ENCODE peak calls at places on chromosomes 1 and 21, in seven cellular contexts. One of them, this sample, is unnamed.

GRCh38 chr1:200343874-200344273 is 66.0 kb downstream of the ZNF281 start:
- DNase-seq in MM.1S: peak; percentile 91
- DNase-seq in GM23338: no peak
- DNase-seq in GM23248: no peak
- DNase-seq in PC-3: no peak
- DNase-seq in HCT116: no peak
- DNase-seq in hepatocyte: no peak
- DNase-seq in this sample: no peak

GRCh38 chr1:51850420-51851297 is 27.9 kb downstream of the NRDC start:
- DNase-seq in GM23338: no peak
- DNase-seq in hepatocyte: no peak
- DNase-seq in MM.1S: no peak
- DNase-seq in PC-3: no peak
- DNase-seq in HCT116: no peak
- DNase-seq in GM23248: no peak
- DNase-seq in this sample: no peak

GRCh38 chr1:220877348-220878095 is 1.7 kb upstream of the HLX start:
- DNase-seq in hepatocyte: no peak
- DNase-seq in GM23338: peak; percentile 65
- DNase-seq in PC-3: no peak
- DNase-seq in HCT116: no peak
- DNase-seq in MM.1S: no peak
- DNase-seq in GM23248: no peak
- DNase-seq in this sample: peak; percentile 31

GRCh38 chr1:205510308-205510950 is 6.0 kb downstream of the CDK18 start:
- DNase-seq in PC-3: no peak
- DNase-seq in MM.1S: no peak
- DNase-seq in GM23248: no peak
- DNase-seq in hepatocyte: no peak
- DNase-seq in GM23338: no peak
- DNase-seq in HCT116: no peak
- DNase-seq in this sample: no peak

GRCh38 chr1:211369640-211370039 is 43.0 kb downstream of the TRAF5 start:
- DNase-seq in GM23338: no peak
- DNase-seq in hepatocyte: no peak
- DNase-seq in GM23248: no peak
- DNase-seq in MM.1S: no peak
- DNase-seq in HCT116: no peak
- DNase-seq in PC-3: no peak
- DNase-seq in this sample: peak; percentile 4

GRCh38 chr1:180150982-180151381 is 3.7 kb upstream of the QSOX1 start:
- DNase-seq in GM23338: no peak
- DNase-seq in MM.1S: no peak
- DNase-seq in GM23248: peak; percentile 36
- DNase-seq in HCT116: no peak
- DNase-seq in PC-3: peak; percentile 35
- DNase-seq in hepatocyte: no peak
- DNase-seq in this sample: no peak

GRCh38 chr1:92485374-92486250 is 1.1 kb downstream of the GFI1 start:
- DNase-seq in MM.1S: peak; percentile 96
- DNase-seq in GM23338: peak; percentile 84
- DNase-seq in PC-3: no peak
- DNase-seq in GM23248: peak; percentile 36
- DNase-seq in hepatocyte: peak; percentile 66
- DNase-seq in HCT116: peak; percentile 51
- DNase-seq in this sample: peak; percentile 81

GRCh38 chr1:230284891-230285290 is 141.2 kb downstream of the PGBD5 start:
- DNase-seq in GM23248: no peak
- DNase-seq in PC-3: no peak
- DNase-seq in GM23338: no peak
- DNase-seq in MM.1S: no peak
- DNase-seq in HCT116: no peak
- DNase-seq in hepatocyte: no peak
- DNase-seq in this sample: no peak

GRCh38 chr1:178644308-178645120 is 80.5 kb upstream of the RALGPS2 start:
- DNase-seq in GM23338: no peak
- DNase-seq in HCT116: no peak
- DNase-seq in GM23248: no peak
- DNase-seq in hepatocyte: peak; percentile 54
- DNase-seq in MM.1S: peak; percentile 18
- DNase-seq in PC-3: no peak
- DNase-seq in this sample: no peak

GRCh38 chr21:46096596-46096981 is 1.3 kb upstream of the COL6A2 start:
- DNase-seq in PC-3: no peak
- DNase-seq in MM.1S: no peak
- DNase-seq in GM23338: no peak
- DNase-seq in hepatocyte: no peak
- DNase-seq in GM23248: no peak
- DNase-seq in HCT116: no peak
- DNase-seq in this sample: no peak

GRCh38 chr21:46098303-46099141 is 610 bp downstream of the COL6A2 start:
- DNase-seq in MM.1S: no peak
- DNase-seq in GM23248: peak; percentile 47
- DNase-seq in PC-3: no peak
- DNase-seq in hepatocyte: peak; percentile 37
- DNase-seq in HCT116: no peak
- DNase-seq in GM23338: peak; percentile 62
- DNase-seq in this sample: peak; percentile 37

GRCh38 chr21:46095814-46096595 is 1.9 kb upstream of the COL6A2 start:
- DNase-seq in hepatocyte: no peak
- DNase-seq in GM23248: no peak
- DNase-seq in MM.1S: no peak
- DNase-seq in PC-3: no peak
- DNase-seq in GM23338: no peak
- DNase-seq in HCT116: no peak
- DNase-seq in this sample: no peak

GRCh38 chr21:46097826-46098286 is at the start of gene COL6A2:
- DNase-seq in HCT116: no peak
- DNase-seq in GM23338: peak; percentile 85
- DNase-seq in PC-3: peak; percentile 75
- DNase-seq in hepatocyte: peak; percentile 90
- DNase-seq in MM.1S: no peak
- DNase-seq in GM23248: peak; percentile 90
- DNase-seq in this sample: peak; percentile 84

DNA sequence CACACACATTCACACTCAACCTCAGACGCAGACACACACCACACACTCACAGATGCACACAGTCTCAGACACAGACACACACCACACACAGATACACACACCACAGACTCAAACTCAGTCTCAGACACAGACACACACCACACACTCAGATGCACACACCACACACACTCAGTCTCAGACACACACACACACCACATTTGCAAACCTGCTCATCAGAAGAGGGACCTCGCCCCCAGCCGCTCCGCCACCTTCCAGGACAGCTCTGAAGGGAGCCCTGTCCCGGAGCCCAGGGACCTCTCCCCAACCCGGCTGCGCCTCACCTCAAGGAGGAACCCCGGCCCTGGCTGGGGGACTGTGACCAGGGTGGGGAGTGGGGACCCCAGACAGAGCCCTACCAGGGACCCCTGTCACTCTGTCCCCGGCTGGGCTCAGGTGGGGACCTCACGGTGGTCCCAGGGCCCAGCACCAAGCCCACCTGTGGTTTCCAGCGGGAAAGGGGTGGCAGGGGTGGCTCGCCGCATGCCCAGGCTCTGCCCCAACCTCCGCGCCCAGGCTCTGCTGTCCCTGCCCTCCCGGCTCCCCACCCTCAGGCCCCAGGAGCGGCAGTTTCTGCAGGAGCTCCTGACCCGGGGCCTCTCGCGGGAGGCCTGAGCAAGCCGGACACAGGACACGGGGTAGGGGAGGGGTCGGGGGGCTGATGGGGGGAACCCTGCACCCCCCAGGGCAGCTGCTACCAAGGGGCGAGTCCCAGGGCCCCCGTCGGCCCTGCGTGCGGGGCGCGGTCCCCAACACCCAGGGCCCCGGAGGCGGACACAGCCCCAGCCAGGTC is 701 bp upstream of the COL6A2 start:
- DNase-seq in PC-3: no peak
- DNase-seq in GM23338: peak; percentile 48
- DNase-seq in MM.1S: no peak
- DNase-seq in GM23248: peak; percentile 60
- DNase-seq in HCT116: no peak
- DNase-seq in hepatocyte: peak; percentile 14
- DNase-seq in this sample: no peak
- TF ChIP-seq EZH2 in PC-3: no peak
- TF ChIP-seq EZH2 in GM23338: no peak
- TF ChIP-seq EZH2 in MM.1S: no peak
- TF ChIP-seq EZH2 in GM23248: no peak
- TF ChIP-seq EZH2 in HCT116: no peak
- TF ChIP-seq EZH2 in hepatocyte: no peak
- TF ChIP-seq EZH2 in this sample: no peak

DNA sequence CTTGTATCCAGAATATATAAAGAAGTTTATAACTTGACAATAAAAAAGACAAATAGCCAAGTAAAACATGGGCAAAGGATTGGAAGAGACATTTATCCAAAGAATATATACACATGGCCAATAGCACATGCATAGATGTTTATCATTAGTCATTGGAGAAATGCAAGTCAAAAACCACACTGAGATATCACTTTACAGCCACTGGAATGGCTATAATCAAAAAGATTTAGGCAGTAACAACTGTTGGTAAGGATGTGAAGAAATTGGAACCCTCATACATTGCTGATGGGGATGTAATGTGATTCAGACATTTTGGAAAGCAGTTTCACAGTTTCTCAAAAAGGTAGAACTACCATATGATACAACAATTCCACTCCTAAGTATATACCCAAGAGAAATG is 51.1 kb downstream of the SLC44A5 start:
- DNase-seq in GM23338: no peak
- DNase-seq in GM23248: no peak
- DNase-seq in HCT116: no peak
- DNase-seq in hepatocyte: no peak
- DNase-seq in PC-3: no peak
- DNase-seq in MM.1S: no peak
- DNase-seq in this sample: no peak
- TF ChIP-seq EZH2phosphoT487 in GM23338: no peak
- TF ChIP-seq EZH2phosphoT487 in GM23248: no peak
- TF ChIP-seq EZH2phosphoT487 in HCT116: no peak
- TF ChIP-seq EZH2phosphoT487 in hepatocyte: no peak
- TF ChIP-seq EZH2phosphoT487 in PC-3: no peak
- TF ChIP-seq EZH2phosphoT487 in MM.1S: no peak
- TF ChIP-seq EZH2phosphoT487 in this sample: no peak

GRCh38 chr1:203076031-203076511 is 9.7 kb downstream of the MYOG start:
- DNase-seq in GM23338: peak; percentile 71
- DNase-seq in hepatocyte: no peak
- DNase-seq in MM.1S: no peak
- DNase-seq in GM23248: no peak
- DNase-seq in HCT116: no peak
- DNase-seq in PC-3: no peak
- DNase-seq in this sample: no peak

GRCh38 chr1:203074610-203075009 is 11.2 kb downstream of the MYOG start:
- DNase-seq in PC-3: no peak
- DNase-seq in GM23248: no peak
- DNase-seq in GM23338: no peak
- DNase-seq in MM.1S: no peak
- DNase-seq in HCT116: no peak
- DNase-seq in hepatocyte: no peak
- DNase-seq in this sample: no peak

GRCh38 chr1:203077367-203077766 is 8.4 kb downstream of the MYOG start:
- DNase-seq in MM.1S: no peak
- DNase-seq in GM23248: no peak
- DNase-seq in HCT116: no peak
- DNase-seq in hepatocyte: no peak
- DNase-seq in GM23338: no peak
- DNase-seq in PC-3: no peak
- DNase-seq in this sample: no peak

GRCh38 chr1:203077956-203078355 is 7.9 kb downstream of the MYOG start:
- DNase-seq in GM23248: no peak
- DNase-seq in HCT116: no peak
- DNase-seq in hepatocyte: no peak
- DNase-seq in GM23338: no peak
- DNase-seq in PC-3: no peak
- DNase-seq in MM.1S: no peak
- DNase-seq in this sample: no peak

DNA sequence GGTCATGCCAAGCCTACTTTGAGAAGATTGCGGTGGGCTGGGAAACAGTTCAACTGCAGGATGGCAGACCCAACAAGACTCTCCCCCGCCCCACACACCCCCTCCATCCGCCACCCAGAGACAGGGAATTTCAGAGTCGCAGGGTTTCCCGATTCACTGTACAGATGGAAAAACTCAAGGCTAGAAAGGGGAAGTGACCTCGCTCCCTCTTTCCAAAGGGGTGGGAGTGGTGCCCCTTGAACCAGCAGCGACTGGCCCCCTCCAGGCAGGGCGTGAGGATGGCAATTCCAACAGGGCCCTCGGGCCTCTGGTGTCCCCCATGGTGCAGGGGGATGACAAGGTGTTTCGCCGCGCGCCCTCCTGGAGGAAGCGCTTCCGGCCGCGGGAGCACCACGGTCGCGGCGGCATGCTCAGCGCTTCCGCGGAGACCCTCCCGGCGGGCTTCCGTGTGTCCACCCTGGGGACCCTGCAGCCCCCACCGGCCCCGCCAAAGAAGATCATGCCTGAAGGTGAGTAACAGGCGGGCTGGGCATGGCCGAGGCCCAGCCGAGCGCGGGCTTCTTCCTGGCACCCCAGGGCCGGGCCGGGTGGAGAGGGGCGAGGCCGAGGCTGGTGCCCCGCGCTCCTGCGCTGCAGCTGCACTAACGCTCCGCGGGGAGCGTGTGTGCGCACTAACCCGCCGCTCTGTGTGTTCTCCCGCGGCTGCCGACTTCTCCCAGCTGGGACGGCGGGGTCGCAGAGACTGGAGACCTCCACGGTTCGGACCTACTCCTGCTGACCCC is 10.4 kb downstream of the MYOG start:
- DNase-seq in GM23248: no peak
- DNase-seq in GM23338: peak; percentile 58
- DNase-seq in PC-3: no peak
- DNase-seq in hepatocyte: no peak
- DNase-seq in HCT116: no peak
- DNase-seq in MM.1S: no peak
- DNase-seq in this sample: peak; percentile 57
- TF ChIP-seq EZH2 in GM23248: no peak
- TF ChIP-seq EZH2 in GM23338: no peak
- TF ChIP-seq EZH2 in PC-3: no peak
- TF ChIP-seq EZH2 in hepatocyte: no peak
- TF ChIP-seq EZH2 in HCT116: no peak
- TF ChIP-seq EZH2 in MM.1S: no peak
- TF ChIP-seq EZH2 in this sample: no peak

DNA sequence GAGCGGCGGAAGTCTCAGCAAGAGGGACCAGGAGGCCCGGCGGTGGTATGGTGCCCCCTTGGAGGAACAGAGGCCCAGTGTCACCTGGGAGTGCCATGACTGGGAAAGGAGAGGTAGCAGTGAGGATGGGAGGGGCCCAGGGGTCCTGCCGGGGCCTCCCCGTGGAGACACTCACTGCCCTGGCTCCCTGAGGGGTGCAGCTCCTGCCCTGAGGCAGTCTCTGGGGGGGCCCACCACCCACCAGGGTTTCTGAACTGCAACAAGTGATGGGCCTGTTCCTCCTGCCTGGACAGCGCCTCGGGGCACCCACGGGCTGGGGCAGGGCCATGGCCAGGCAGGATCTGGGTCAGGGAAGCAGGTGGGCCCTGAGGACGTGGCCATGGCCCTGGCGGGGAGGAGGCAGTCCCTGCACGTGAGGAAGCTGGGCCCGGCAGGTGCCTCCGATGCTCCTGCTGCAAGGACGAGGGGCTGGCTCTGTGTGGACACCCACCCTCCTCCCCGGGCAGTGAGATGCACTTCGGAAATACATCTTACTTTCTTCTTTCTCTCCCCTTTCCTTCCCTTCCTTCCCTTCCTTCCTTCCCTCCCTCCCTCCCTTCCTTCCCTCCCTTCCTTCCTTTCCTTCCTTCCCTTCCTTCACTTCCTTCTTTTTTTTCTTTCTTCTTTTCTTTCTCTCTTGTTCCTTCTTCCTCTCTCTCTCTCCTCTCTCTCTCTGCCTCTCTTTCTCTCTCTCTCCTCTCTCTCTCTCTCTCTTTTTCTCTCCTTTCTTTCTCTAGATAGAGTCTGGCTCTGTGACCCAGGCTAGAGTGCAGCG is 66.6 kb downstream of the MORN1 start:
- DNase-seq in HCT116: no peak
- DNase-seq in GM23338: no peak
- DNase-seq in MM.1S: no peak
- DNase-seq in GM23248: no peak
- DNase-seq in PC-3: no peak
- DNase-seq in hepatocyte: no peak
- DNase-seq in this sample: no peak
- TF ChIP-seq EZH2phosphoT487 in HCT116: no peak
- TF ChIP-seq EZH2phosphoT487 in GM23338: no peak
- TF ChIP-seq EZH2phosphoT487 in MM.1S: no peak
- TF ChIP-seq EZH2phosphoT487 in GM23248: no peak
- TF ChIP-seq EZH2phosphoT487 in PC-3: no peak
- TF ChIP-seq EZH2phosphoT487 in hepatocyte: no peak
- TF ChIP-seq EZH2phosphoT487 in this sample: no peak